ENCODE peak calls at places on chromosome 5, in seven cellular contexts. One of them, this sample, is unnamed.

GRCh38 chr5:176535655-176536131 is 1.5 kb downstream of the RNF44 start:
- DNase-seq in stimulated activated CD4-positive, alpha-beta T cell treated with anti-CD3 and anti-CD28 coated beads, Interleukin-15, amount 100 ng/mL, for 24 hours: peak
- DNase-seq in sigmoid colon: no peak
- DNase-seq in aorta: no peak
- DNase-seq in breast epithelium: no peak
- DNase-seq in left lung: no peak
- DNase-seq in tibial artery: no peak
- DNase-seq in this sample: no peak

GRCh38 chr5:50299896-50300295 is 141.2 kb downstream of the EMB start:
- DNase-seq in stimulated activated CD4-positive, alpha-beta T cell treated with anti-CD3 and anti-CD28 coated beads, Interleukin-15, amount 100 ng/mL, for 24 hours: no peak
- DNase-seq in sigmoid colon: no peak
- DNase-seq in aorta: no peak
- DNase-seq in breast epithelium: no peak
- DNase-seq in left lung: no peak
- DNase-seq in tibial artery: no peak
- DNase-seq in this sample: no peak

GRCh38 chr5:151742870-151743294 is 15.5 kb downstream of the ATOX1 start:
- DNase-seq in stimulated activated CD4-positive, alpha-beta T cell treated with anti-CD3 and anti-CD28 coated beads, Interleukin-15, amount 100 ng/mL, for 24 hours: no peak
- DNase-seq in sigmoid colon: peak
- DNase-seq in aorta: peak
- DNase-seq in breast epithelium: no peak
- DNase-seq in left lung: no peak
- DNase-seq in tibial artery: peak
- DNase-seq in this sample: no peak

GRCh38 chr5:176881021-176881749 is 18.0 kb downstream of the HK3 start:
- DNase-seq in stimulated activated CD4-positive, alpha-beta T cell treated with anti-CD3 and anti-CD28 coated beads, Interleukin-15, amount 100 ng/mL, for 24 hours: no peak
- DNase-seq in sigmoid colon: no peak
- DNase-seq in aorta: peak
- DNase-seq in breast epithelium: no peak
- DNase-seq in left lung: no peak
- DNase-seq in tibial artery: no peak
- DNase-seq in this sample: peak

GRCh38 chr5:143432658-143433239 is 29.3 kb upstream of the NR3C1 start:
- DNase-seq in stimulated activated CD4-positive, alpha-beta T cell treated with anti-CD3 and anti-CD28 coated beads, Interleukin-15, amount 100 ng/mL, for 24 hours: no peak
- DNase-seq in sigmoid colon: no peak
- DNase-seq in aorta: no peak
- DNase-seq in breast epithelium: no peak
- DNase-seq in left lung: no peak
- DNase-seq in tibial artery: no peak
- DNase-seq in this sample: no peak

GRCh38 chr5:116524966-116525365 is 49.7 kb downstream of the SEMA6A start:
- DNase-seq in stimulated activated CD4-positive, alpha-beta T cell treated with anti-CD3 and anti-CD28 coated beads, Interleukin-15, amount 100 ng/mL, for 24 hours: no peak
- DNase-seq in sigmoid colon: no peak
- DNase-seq in aorta: no peak
- DNase-seq in breast epithelium: no peak
- DNase-seq in left lung: no peak
- DNase-seq in tibial artery: no peak
- DNase-seq in this sample: no peak

GRCh38 chr5:141441571-141442170 is 11.4 kb downstream of the PCDHGA12 start:
- DNase-seq in stimulated activated CD4-positive, alpha-beta T cell treated with anti-CD3 and anti-CD28 coated beads, Interleukin-15, amount 100 ng/mL, for 24 hours: no peak
- DNase-seq in sigmoid colon: no peak
- DNase-seq in aorta: no peak
- DNase-seq in breast epithelium: no peak
- DNase-seq in left lung: no peak
- DNase-seq in tibial artery: no peak
- DNase-seq in this sample: no peak

GRCh38 chr5:128264567-128264966 is 181.0 kb downstream of the SLC12A2 start:
- DNase-seq in stimulated activated CD4-positive, alpha-beta T cell treated with anti-CD3 and anti-CD28 coated beads, Interleukin-15, amount 100 ng/mL, for 24 hours: no peak
- DNase-seq in sigmoid colon: no peak
- DNase-seq in aorta: no peak
- DNase-seq in breast epithelium: no peak
- DNase-seq in left lung: no peak
- DNase-seq in tibial artery: no peak
- DNase-seq in this sample: no peak

GRCh38 chr5:140391312-140391711 is 10.3 kb upstream of the ANKHD1 start:
- DNase-seq in stimulated activated CD4-positive, alpha-beta T cell treated with anti-CD3 and anti-CD28 coated beads, Interleukin-15, amount 100 ng/mL, for 24 hours: no peak
- DNase-seq in sigmoid colon: no peak
- DNase-seq in aorta: no peak
- DNase-seq in breast epithelium: no peak
- DNase-seq in left lung: no peak
- DNase-seq in tibial artery: no peak
- DNase-seq in this sample: no peak

GRCh38 chr5:10552183-10553143 is 11.4 kb upstream of the ANKRD33B start:
- DNase-seq in stimulated activated CD4-positive, alpha-beta T cell treated with anti-CD3 and anti-CD28 coated beads, Interleukin-15, amount 100 ng/mL, for 24 hours: no peak
- DNase-seq in sigmoid colon: peak
- DNase-seq in aorta: no peak
- DNase-seq in breast epithelium: no peak
- DNase-seq in left lung: no peak
- DNase-seq in tibial artery: no peak
- DNase-seq in this sample: no peak

GRCh38 chr5:1246711-1247431 is 21.7 kb downstream of the SLC6A18 start:
- DNase-seq in stimulated activated CD4-positive, alpha-beta T cell treated with anti-CD3 and anti-CD28 coated beads, Interleukin-15, amount 100 ng/mL, for 24 hours: peak
- DNase-seq in sigmoid colon: no peak
- DNase-seq in aorta: no peak
- DNase-seq in breast epithelium: no peak
- DNase-seq in left lung: no peak
- DNase-seq in tibial artery: no peak
- DNase-seq in this sample: peak

This sample was measured in upper lobe of right lung.